ENCODE peak calls at places on chromosome 16, in nine cellular contexts. One of them, this sample, is unnamed.

GRCh38 chr16:85107532-85107931 is 4.7 kb downstream of the CIBAR2 start:
- DNase-seq in C1 segment of cervical spinal cord: no peak
- DNase-seq in AG08396: no peak
- DNase-seq in activated CD4-positive, alpha-beta T cell treated with anti-CD3 and anti-CD28 coated beads, Interleukin-2, amount 50 U/mL, for 1 hour: no peak
- DNase-seq in retina: no peak
- DNase-seq in hypothalamus: no peak
- DNase-seq in thyroid gland: no peak
- DNase-seq in activated T-helper 1 cell treated with Interleukin-2 at 50 U/mL for 16 hours: no peak
- DNase-seq in NCI-H345: no peak
- DNase-seq in this sample: no peak

GRCh38 chr16:27405546-27406451 is 3.8 kb downstream of the IL21R start:
- DNase-seq in C1 segment of cervical spinal cord: no peak
- DNase-seq in AG08396: no peak
- DNase-seq in activated CD4-positive, alpha-beta T cell treated with anti-CD3 and anti-CD28 coated beads, Interleukin-2, amount 50 U/mL, for 1 hour: peak
- DNase-seq in retina: no peak
- DNase-seq in hypothalamus: no peak
- DNase-seq in thyroid gland: no peak
- DNase-seq in activated T-helper 1 cell treated with Interleukin-2 at 50 U/mL for 16 hours: no peak
- DNase-seq in NCI-H345: no peak
- DNase-seq in this sample: no peak

GRCh38 chr16:8374586-8374985 is 215.7 kb downstream of the TMEM114 start:
- DNase-seq in C1 segment of cervical spinal cord: no peak
- DNase-seq in AG08396: no peak
- DNase-seq in activated CD4-positive, alpha-beta T cell treated with anti-CD3 and anti-CD28 coated beads, Interleukin-2, amount 50 U/mL, for 1 hour: no peak
- DNase-seq in retina: no peak
- DNase-seq in hypothalamus: no peak
- DNase-seq in thyroid gland: no peak
- DNase-seq in activated T-helper 1 cell treated with Interleukin-2 at 50 U/mL for 16 hours: no peak
- DNase-seq in NCI-H345: no peak
- DNase-seq in this sample: no peak

GRCh38 chr16:88646345-88647034 is 4.4 kb downstream of the CYBA start:
- DNase-seq in C1 segment of cervical spinal cord: no peak
- DNase-seq in AG08396: no peak
- DNase-seq in activated CD4-positive, alpha-beta T cell treated with anti-CD3 and anti-CD28 coated beads, Interleukin-2, amount 50 U/mL, for 1 hour: no peak
- DNase-seq in retina: no peak
- DNase-seq in hypothalamus: no peak
- DNase-seq in thyroid gland: no peak
- DNase-seq in activated T-helper 1 cell treated with Interleukin-2 at 50 U/mL for 16 hours: no peak
- DNase-seq in NCI-H345: no peak
- DNase-seq in this sample: no peak

GRCh38 chr16:81457326-81458133 is 12.9 kb downstream of the CMIP start:
- DNase-seq in C1 segment of cervical spinal cord: no peak
- DNase-seq in AG08396: peak
- DNase-seq in activated CD4-positive, alpha-beta T cell treated with anti-CD3 and anti-CD28 coated beads, Interleukin-2, amount 50 U/mL, for 1 hour: no peak
- DNase-seq in retina: no peak
- DNase-seq in hypothalamus: no peak
- DNase-seq in thyroid gland: no peak
- DNase-seq in activated T-helper 1 cell treated with Interleukin-2 at 50 U/mL for 16 hours: no peak
- DNase-seq in NCI-H345: no peak
- DNase-seq in this sample: no peak

GRCh38 chr16:57764341-57765159 is 29.0 kb downstream of the KATNB1 start:
- DNase-seq in C1 segment of cervical spinal cord: no peak
- DNase-seq in AG08396: peak
- DNase-seq in activated CD4-positive, alpha-beta T cell treated with anti-CD3 and anti-CD28 coated beads, Interleukin-2, amount 50 U/mL, for 1 hour: no peak
- DNase-seq in retina: no peak
- DNase-seq in hypothalamus: no peak
- DNase-seq in thyroid gland: no peak
- DNase-seq in activated T-helper 1 cell treated with Interleukin-2 at 50 U/mL for 16 hours: no peak
- DNase-seq in NCI-H345: no peak
- DNase-seq in this sample: no peak

GRCh38 chr16:72739577-72739976 is 308.4 kb downstream of the ZFHX3 start:
- DNase-seq in C1 segment of cervical spinal cord: no peak
- DNase-seq in AG08396: no peak
- DNase-seq in activated CD4-positive, alpha-beta T cell treated with anti-CD3 and anti-CD28 coated beads, Interleukin-2, amount 50 U/mL, for 1 hour: no peak
- DNase-seq in retina: no peak
- DNase-seq in hypothalamus: no peak
- DNase-seq in thyroid gland: no peak
- DNase-seq in activated T-helper 1 cell treated with Interleukin-2 at 50 U/mL for 16 hours: no peak
- DNase-seq in NCI-H345: no peak
- DNase-seq in this sample: no peak

GRCh38 chr16:89695086-89695874 is 6.2 kb downstream of the SPATA2L start:
- DNase-seq in C1 segment of cervical spinal cord: no peak
- DNase-seq in AG08396: no peak
- DNase-seq in activated CD4-positive, alpha-beta T cell treated with anti-CD3 and anti-CD28 coated beads, Interleukin-2, amount 50 U/mL, for 1 hour: no peak
- DNase-seq in retina: no peak
- DNase-seq in hypothalamus: no peak
- DNase-seq in thyroid gland: no peak
- DNase-seq in activated T-helper 1 cell treated with Interleukin-2 at 50 U/mL for 16 hours: no peak
- DNase-seq in NCI-H345: no peak
- DNase-seq in this sample: no peak

GRCh38 chr16:30113711-30114333 is 485 bp upstream of the GDPD3 start:
- DNase-seq in C1 segment of cervical spinal cord: no peak
- DNase-seq in AG08396: no peak
- DNase-seq in activated CD4-positive, alpha-beta T cell treated with anti-CD3 and anti-CD28 coated beads, Interleukin-2, amount 50 U/mL, for 1 hour: no peak
- DNase-seq in retina: no peak
- DNase-seq in hypothalamus: no peak
- DNase-seq in thyroid gland: no peak
- DNase-seq in activated T-helper 1 cell treated with Interleukin-2 at 50 U/mL for 16 hours: no peak
- DNase-seq in NCI-H345: no peak
- DNase-seq in this sample: no peak

GRCh38 chr16:28304214-28304613 is 11.9 kb downstream of the SBK1 start:
- DNase-seq in C1 segment of cervical spinal cord: no peak
- DNase-seq in AG08396: peak
- DNase-seq in activated CD4-positive, alpha-beta T cell treated with anti-CD3 and anti-CD28 coated beads, Interleukin-2, amount 50 U/mL, for 1 hour: no peak
- DNase-seq in retina: no peak
- DNase-seq in hypothalamus: no peak
- DNase-seq in thyroid gland: peak
- DNase-seq in activated T-helper 1 cell treated with Interleukin-2 at 50 U/mL for 16 hours: no peak
- DNase-seq in NCI-H345: no peak
- DNase-seq in this sample: no peak

GRCh38 chr16:51766739-51767138 is 615.7 kb upstream of the SALL1 start:
- DNase-seq in C1 segment of cervical spinal cord: no peak
- DNase-seq in AG08396: no peak
- DNase-seq in activated CD4-positive, alpha-beta T cell treated with anti-CD3 and anti-CD28 coated beads, Interleukin-2, amount 50 U/mL, for 1 hour: no peak
- DNase-seq in retina: no peak
- DNase-seq in hypothalamus: no peak
- DNase-seq in thyroid gland: no peak
- DNase-seq in activated T-helper 1 cell treated with Interleukin-2 at 50 U/mL for 16 hours: no peak
- DNase-seq in NCI-H345: no peak
- DNase-seq in this sample: no peak

GRCh38 chr16:4847774-4848587 is 700 bp downstream of the UBN1 start:
- DNase-seq in C1 segment of cervical spinal cord: no peak
- DNase-seq in AG08396: peak
- DNase-seq in activated CD4-positive, alpha-beta T cell treated with anti-CD3 and anti-CD28 coated beads, Interleukin-2, amount 50 U/mL, for 1 hour: peak
- DNase-seq in retina: peak
- DNase-seq in hypothalamus: no peak
- DNase-seq in thyroid gland: peak
- DNase-seq in activated T-helper 1 cell treated with Interleukin-2 at 50 U/mL for 16 hours: peak
- DNase-seq in NCI-H345: peak
- DNase-seq in this sample: no peak

GRCh38 chr16:10971560-10971961 is 27.2 kb downstream of the CLEC16A start:
- DNase-seq in C1 segment of cervical spinal cord: no peak
- DNase-seq in AG08396: peak
- DNase-seq in activated CD4-positive, alpha-beta T cell treated with anti-CD3 and anti-CD28 coated beads, Interleukin-2, amount 50 U/mL, for 1 hour: no peak
- DNase-seq in retina: peak
- DNase-seq in hypothalamus: peak
- DNase-seq in thyroid gland: peak
- DNase-seq in activated T-helper 1 cell treated with Interleukin-2 at 50 U/mL for 16 hours: no peak
- DNase-seq in NCI-H345: peak
- DNase-seq in this sample: peak

GRCh38 chr16:50741225-50741807 is 570 bp upstream of the CYLD start:
- DNase-seq in C1 segment of cervical spinal cord: no peak
- DNase-seq in AG08396: no peak
- DNase-seq in activated CD4-positive, alpha-beta T cell treated with anti-CD3 and anti-CD28 coated beads, Interleukin-2, amount 50 U/mL, for 1 hour: no peak
- DNase-seq in retina: no peak
- DNase-seq in hypothalamus: no peak
- DNase-seq in thyroid gland: peak
- DNase-seq in activated T-helper 1 cell treated with Interleukin-2 at 50 U/mL for 16 hours: no peak
- DNase-seq in NCI-H345: no peak
- DNase-seq in this sample: no peak

GRCh38 chr16:1610841-1611653 is 825 bp downstream of the IFT140 start:
- DNase-seq in C1 segment of cervical spinal cord: no peak
- DNase-seq in AG08396: no peak
- DNase-seq in activated CD4-positive, alpha-beta T cell treated with anti-CD3 and anti-CD28 coated beads, Interleukin-2, amount 50 U/mL, for 1 hour: peak
- DNase-seq in retina: no peak
- DNase-seq in hypothalamus: no peak
- DNase-seq in thyroid gland: no peak
- DNase-seq in activated T-helper 1 cell treated with Interleukin-2 at 50 U/mL for 16 hours: no peak
- DNase-seq in NCI-H345: no peak
- DNase-seq in this sample: no peak

GRCh38 chr16:4656221-4656620 is 31.6 kb downstream of the MGRN1 start:
- DNase-seq in C1 segment of cervical spinal cord: no peak
- DNase-seq in AG08396: no peak
- DNase-seq in activated CD4-positive, alpha-beta T cell treated with anti-CD3 and anti-CD28 coated beads, Interleukin-2, amount 50 U/mL, for 1 hour: no peak
- DNase-seq in retina: no peak
- DNase-seq in hypothalamus: no peak
- DNase-seq in thyroid gland: no peak
- DNase-seq in activated T-helper 1 cell treated with Interleukin-2 at 50 U/mL for 16 hours: no peak
- DNase-seq in NCI-H345: no peak
- DNase-seq in this sample: no peak

GRCh38 chr16:963913-964695 is 6.7 kb downstream of the LMF1 start:
- DNase-seq in C1 segment of cervical spinal cord: no peak
- DNase-seq in AG08396: no peak
- DNase-seq in activated CD4-positive, alpha-beta T cell treated with anti-CD3 and anti-CD28 coated beads, Interleukin-2, amount 50 U/mL, for 1 hour: no peak
- DNase-seq in retina: no peak
- DNase-seq in hypothalamus: no peak
- DNase-seq in thyroid gland: peak
- DNase-seq in activated T-helper 1 cell treated with Interleukin-2 at 50 U/mL for 16 hours: no peak
- DNase-seq in NCI-H345: no peak
- DNase-seq in this sample: no peak

GRCh38 chr16:11475896-11476630 is 110.7 kb downstream of the LITAF start:
- DNase-seq in C1 segment of cervical spinal cord: no peak
- DNase-seq in AG08396: no peak
- DNase-seq in activated CD4-positive, alpha-beta T cell treated with anti-CD3 and anti-CD28 coated beads, Interleukin-2, amount 50 U/mL, for 1 hour: no peak
- DNase-seq in retina: no peak
- DNase-seq in hypothalamus: no peak
- DNase-seq in thyroid gland: no peak
- DNase-seq in activated T-helper 1 cell treated with Interleukin-2 at 50 U/mL for 16 hours: no peak
- DNase-seq in NCI-H345: no peak
- DNase-seq in this sample: no peak

GRCh38 chr16:4691666-4692412 is 1.5 kb upstream of the NUDT16L1 start:
- DNase-seq in C1 segment of cervical spinal cord: no peak
- DNase-seq in AG08396: peak
- DNase-seq in activated CD4-positive, alpha-beta T cell treated with anti-CD3 and anti-CD28 coated beads, Interleukin-2, amount 50 U/mL, for 1 hour: no peak
- DNase-seq in retina: no peak
- DNase-seq in hypothalamus: no peak
- DNase-seq in thyroid gland: no peak
- DNase-seq in activated T-helper 1 cell treated with Interleukin-2 at 50 U/mL for 16 hours: no peak
- DNase-seq in NCI-H345: no peak
- DNase-seq in this sample: no peak

GRCh38 chr16:68732068-68732680 is 4.9 kb upstream of the CDH1 start:
- DNase-seq in C1 segment of cervical spinal cord: no peak
- DNase-seq in AG08396: no peak
- DNase-seq in activated CD4-positive, alpha-beta T cell treated with anti-CD3 and anti-CD28 coated beads, Interleukin-2, amount 50 U/mL, for 1 hour: no peak
- DNase-seq in retina: no peak
- DNase-seq in hypothalamus: no peak
- DNase-seq in thyroid gland: peak
- DNase-seq in activated T-helper 1 cell treated with Interleukin-2 at 50 U/mL for 16 hours: no peak
- DNase-seq in NCI-H345: peak
- DNase-seq in this sample: peak

GRCh38 chr16:69848635-69849545 is 86.8 kb downstream of the WWP2 start:
- DNase-seq in C1 segment of cervical spinal cord: peak
- DNase-seq in AG08396: peak
- DNase-seq in activated CD4-positive, alpha-beta T cell treated with anti-CD3 and anti-CD28 coated beads, Interleukin-2, amount 50 U/mL, for 1 hour: no peak
- DNase-seq in retina: no peak
- DNase-seq in hypothalamus: peak
- DNase-seq in thyroid gland: peak
- DNase-seq in activated T-helper 1 cell treated with Interleukin-2 at 50 U/mL for 16 hours: no peak
- DNase-seq in NCI-H345: no peak
- DNase-seq in this sample: no peak

GRCh38 chr16:86498661-86499493 is 11.4 kb upstream of the FOXF1 start:
- DNase-seq in C1 segment of cervical spinal cord: no peak
- DNase-seq in AG08396: peak
- DNase-seq in activated CD4-positive, alpha-beta T cell treated with anti-CD3 and anti-CD28 coated beads, Interleukin-2, amount 50 U/mL, for 1 hour: no peak
- DNase-seq in retina: peak
- DNase-seq in hypothalamus: no peak
- DNase-seq in thyroid gland: no peak
- DNase-seq in activated T-helper 1 cell treated with Interleukin-2 at 50 U/mL for 16 hours: no peak
- DNase-seq in NCI-H345: no peak
- DNase-seq in this sample: no peak

GRCh38 chr16:66220766-66221165 is 145.7 kb upstream of the CDH5 start:
- DNase-seq in C1 segment of cervical spinal cord: no peak
- DNase-seq in AG08396: no peak
- DNase-seq in activated CD4-positive, alpha-beta T cell treated with anti-CD3 and anti-CD28 coated beads, Interleukin-2, amount 50 U/mL, for 1 hour: no peak
- DNase-seq in retina: peak
- DNase-seq in hypothalamus: no peak
- DNase-seq in thyroid gland: no peak
- DNase-seq in activated T-helper 1 cell treated with Interleukin-2 at 50 U/mL for 16 hours: no peak
- DNase-seq in NCI-H345: peak
- DNase-seq in this sample: no peak

GRCh38 chr16:70454221-70455034 is at the start of gene FCSK:
- DNase-seq in C1 segment of cervical spinal cord: peak
- DNase-seq in AG08396: peak
- DNase-seq in activated CD4-positive, alpha-beta T cell treated with anti-CD3 and anti-CD28 coated beads, Interleukin-2, amount 50 U/mL, for 1 hour: peak
- DNase-seq in retina: peak
- DNase-seq in hypothalamus: peak
- DNase-seq in thyroid gland: peak
- DNase-seq in activated T-helper 1 cell treated with Interleukin-2 at 50 U/mL for 16 hours: peak
- DNase-seq in NCI-H345: peak
- DNase-seq in this sample: peak

GRCh38 chr16:86952769-86953168 is 364.4 kb downstream of the C16orf95 start:
- DNase-seq in C1 segment of cervical spinal cord: no peak
- DNase-seq in AG08396: no peak
- DNase-seq in activated CD4-positive, alpha-beta T cell treated with anti-CD3 and anti-CD28 coated beads, Interleukin-2, amount 50 U/mL, for 1 hour: no peak
- DNase-seq in retina: no peak
- DNase-seq in hypothalamus: no peak
- DNase-seq in thyroid gland: no peak
- DNase-seq in activated T-helper 1 cell treated with Interleukin-2 at 50 U/mL for 16 hours: no peak
- DNase-seq in NCI-H345: no peak
- DNase-seq in this sample: no peak

GRCh38 chr16:86848821-86849220 is 270.5 kb downstream of the FOXL1 start:
- DNase-seq in C1 segment of cervical spinal cord: no peak
- DNase-seq in AG08396: no peak
- DNase-seq in activated CD4-positive, alpha-beta T cell treated with anti-CD3 and anti-CD28 coated beads, Interleukin-2, amount 50 U/mL, for 1 hour: no peak
- DNase-seq in retina: no peak
- DNase-seq in hypothalamus: no peak
- DNase-seq in thyroid gland: no peak
- DNase-seq in activated T-helper 1 cell treated with Interleukin-2 at 50 U/mL for 16 hours: no peak
- DNase-seq in NCI-H345: no peak
- DNase-seq in this sample: no peak

GRCh38 chr16:1105888-1106620 is 10.0 kb upstream of the C1QTNF8 start:
- DNase-seq in C1 segment of cervical spinal cord: peak
- DNase-seq in AG08396: peak
- DNase-seq in activated CD4-positive, alpha-beta T cell treated with anti-CD3 and anti-CD28 coated beads, Interleukin-2, amount 50 U/mL, for 1 hour: peak
- DNase-seq in retina: peak
- DNase-seq in hypothalamus: peak
- DNase-seq in thyroid gland: peak
- DNase-seq in activated T-helper 1 cell treated with Interleukin-2 at 50 U/mL for 16 hours: no peak
- DNase-seq in NCI-H345: peak
- DNase-seq in this sample: peak

This sample was measured in NCI-H1105.